ENCODE peak calls at places on chromosomes 16 and 17, in four cellular contexts. Z is HCT116, H is K562, A is HepG2. D is an unnamed sample.

GRCh38 chr17:39380144-39380543 is 21.3 kb downstream of the FBXL20 start:
- DNase-seq in Z (no peak), H (no peak), A (no peak), D (no peak)

GRCh38 chr16:80666378-80667257 is 125.8 kb downstream of the DYNLRB2 start:
- DNase-seq in Z (no peak), H (no peak), A (no peak), D (no peak)

GRCh38 chr16:23952128-23953041 is 116.6 kb downstream of the PRKCB start:
- DNase-seq in Z (no peak), H (peak), A (no peak), D (no peak)

GRCh38 chr17:27402943-27403342 is 53.3 kb upstream of the KSR1 start:
- DNase-seq in Z (no peak), H (no peak), A (no peak), D (no peak)

GRCh38 chr16:2005646-2006045 is 4.0 kb downstream of the ZNF598 start:
- DNase-seq in Z (no peak), H (no peak), A (no peak), D (no peak)

GRCh38 chr17:64129765-64130558 is at the start of gene ERN1:
- DNase-seq in Z (peak), H (peak), A (peak), D (peak)

GRCh38 chr17:82435103-82435502 is 15.4 kb downstream of the CYBC1 start:
- DNase-seq in Z (no peak), H (no peak), A (no peak), D (no peak)

GRCh38 chr17:77494664-77495435 is 354.1 kb downstream of the SEC14L1 start:
- DNase-seq in Z (peak), H (peak), A (peak), D (peak)

GRCh38 chr17:81966343-81967243 is 5.6 kb upstream of the NOTUM start:
- DNase-seq in Z (no peak), H (no peak), A (peak), D (no peak)

GRCh38 chr17:3683054-3683511 is 12.9 kb downstream of the P2RX5 start:
- DNase-seq in Z (peak), H (peak), A (peak), D (peak)
- TF ChIP-seq FOSL1 in Z (no peak), H (no peak), A (no peak), D (no peak)

GRCh38 chr17:17372856-17373520 is 69.8 kb downstream of the NT5M start:
- DNase-seq in Z (no peak), H (no peak), A (no peak), D (no peak)

GRCh38 chr17:17377071-17377487 is 73.9 kb downstream of the NT5M start:
- DNase-seq in Z (no peak), H (no peak), A (no peak), D (no peak)

GRCh38 chr17:17377568-17377967 is 74.4 kb downstream of the NT5M start:
- DNase-seq in Z (no peak), H (no peak), A (no peak), D (no peak)

GRCh38 chr17:17376362-17376761 is 73.2 kb downstream of the NT5M start:
- DNase-seq in Z (no peak), H (no peak), A (peak), D (no peak)

GRCh38 chr17:17375826-17376225 is 72.7 kb downstream of the NT5M start:
- DNase-seq in Z (no peak), H (no peak), A (no peak), D (no peak)
- TF ChIP-seq FOSL1 in Z (no peak), H (no peak), A (no peak), D (no peak)

GRCh38 chr17:21089145-21089544 is 37.6 kb upstream of the DHRS7B start:
- DNase-seq in Z (no peak), H (no peak), A (no peak), D (no peak)
- TF ChIP-seq FOSL1 in Z (no peak), H (no peak), A (no peak), D (no peak)

GRCh38 chr16:61862221-61862620 is 174.0 kb downstream of the CDH8 start:
- DNase-seq in Z (no peak), H (no peak), A (no peak), D (no peak)
- TF ChIP-seq FOSL1 in Z (no peak), H (no peak), A (no peak), D (no peak)

D was measured in H1.